ENCODE peak calls at places on chromosomes 12 and 14, in four cellular contexts. One of them, this sample, is unnamed.

GRCh38 chr14:34219661-34220060 is 242.4 kb downstream of the SPTSSA start:
- DNase-seq in central memory CD8-positive, alpha-beta T cell: no peak
- DNase-seq in A172: no peak
- DNase-seq in putamen: no peak
- DNase-seq in this sample: no peak

GRCh38 chr12:20150835-20151234 is 217.5 kb upstream of the PDE3A start:
- DNase-seq in putamen: no peak
- DNase-seq in central memory CD8-positive, alpha-beta T cell: no peak
- DNase-seq in A172: peak; percentile 4
- DNase-seq in this sample: no peak

GRCh38 chr14:75630695-75631452 is 29.8 kb downstream of the ERG28 start:
- DNase-seq in putamen: no peak
- DNase-seq in A172: no peak
- DNase-seq in central memory CD8-positive, alpha-beta T cell: no peak
- DNase-seq in this sample: no peak

GRCh38 chr12:66060361-66060907 is 70.1 kb downstream of the LLPH start:
- DNase-seq in A172: no peak
- DNase-seq in putamen: no peak
- DNase-seq in central memory CD8-positive, alpha-beta T cell: no peak
- DNase-seq in this sample: no peak

GRCh38 chr12:124750787-124751471 is 112.7 kb downstream of the SCARB1 start:
- DNase-seq in A172: no peak
- DNase-seq in putamen: no peak
- DNase-seq in central memory CD8-positive, alpha-beta T cell: no peak
- DNase-seq in this sample: no peak

GRCh38 chr12:65879878-65880277 is 55.6 kb downstream of the HMGA2 start:
- DNase-seq in A172: peak; percentile 86
- DNase-seq in putamen: no peak
- DNase-seq in central memory CD8-positive, alpha-beta T cell: no peak
- DNase-seq in this sample: peak; percentile 98

GRCh38 chr12:109609256-109609821 is 35.7 kb downstream of the MVK start:
- DNase-seq in A172: no peak
- DNase-seq in central memory CD8-positive, alpha-beta T cell: no peak
- DNase-seq in putamen: no peak
- DNase-seq in this sample: no peak

GRCh38 chr14:51305761-51306160 is 65.7 kb downstream of the TMX1 start:
- DNase-seq in central memory CD8-positive, alpha-beta T cell: no peak
- DNase-seq in A172: no peak
- DNase-seq in putamen: no peak
- DNase-seq in this sample: no peak

GRCh38 chr14:51554339-51554920 is 97.3 kb upstream of the FRMD6 start:
- DNase-seq in central memory CD8-positive, alpha-beta T cell: no peak
- DNase-seq in putamen: no peak
- DNase-seq in A172: peak; percentile 89
- DNase-seq in this sample: peak; percentile 63

GRCh38 chr12:64679487-64679983 is 69.2 kb downstream of the RASSF3 start:
- DNase-seq in putamen: peak; percentile 26
- DNase-seq in central memory CD8-positive, alpha-beta T cell: peak; percentile 77
- DNase-seq in A172: peak; percentile 87
- DNase-seq in this sample: peak; percentile 99

GRCh38 chr14:55706893-55707292 is 126.9 kb downstream of the KTN1 start:
- DNase-seq in A172: no peak
- DNase-seq in putamen: no peak
- DNase-seq in central memory CD8-positive, alpha-beta T cell: no peak
- DNase-seq in this sample: no peak

GRCh38 chr12:5222011-5222461 is 178.4 kb downstream of the KCNA5 start:
- DNase-seq in putamen: no peak
- DNase-seq in A172: peak; percentile 10
- DNase-seq in central memory CD8-positive, alpha-beta T cell: no peak
- DNase-seq in this sample: no peak

GRCh38 chr12:119014368-119014767 is 33.0 kb downstream of the SRRM4 start:
- DNase-seq in putamen: no peak
- DNase-seq in A172: no peak
- DNase-seq in central memory CD8-positive, alpha-beta T cell: no peak
- DNase-seq in this sample: no peak

GRCh38 chr12:106154781-106155273 is 16.1 kb upstream of the NUAK1 start:
- DNase-seq in putamen: no peak
- DNase-seq in A172: no peak
- DNase-seq in central memory CD8-positive, alpha-beta T cell: no peak
- DNase-seq in this sample: no peak

GRCh38 chr12:110846615-110847566 is at the start of gene CCDC63:
- DNase-seq in A172: no peak
- DNase-seq in central memory CD8-positive, alpha-beta T cell: no peak
- DNase-seq in putamen: no peak
- DNase-seq in this sample: no peak

GRCh38 chr14:90510208-90510607 is 113.4 kb downstream of the CALM1 start:
- DNase-seq in A172: no peak
- DNase-seq in central memory CD8-positive, alpha-beta T cell: no peak
- DNase-seq in putamen: no peak
- DNase-seq in this sample: no peak

GRCh38 chr14:66069830-66070541 is 416.2 kb upstream of the CCDC196 start:
- DNase-seq in A172: peak; percentile 3
- DNase-seq in central memory CD8-positive, alpha-beta T cell: no peak
- DNase-seq in putamen: no peak
- DNase-seq in this sample: no peak

GRCh38 chr12:124512667-124513296 is 54.6 kb downstream of the NCOR2 start:
- DNase-seq in A172: peak; percentile 93
- DNase-seq in putamen: peak; percentile 92
- DNase-seq in central memory CD8-positive, alpha-beta T cell: no peak
- DNase-seq in this sample: peak; percentile 92

GRCh38 chr12:124387510-124387855 is 92.6 kb downstream of the RFLNA start:
- DNase-seq in central memory CD8-positive, alpha-beta T cell: no peak
- DNase-seq in putamen: no peak
- DNase-seq in A172: no peak
- DNase-seq in this sample: no peak

GRCh38 chr12:50240792-50241114 is 42.6 kb downstream of the LIMA1 start:
- DNase-seq in A172: no peak
- DNase-seq in putamen: no peak
- DNase-seq in central memory CD8-positive, alpha-beta T cell: no peak
- DNase-seq in this sample: no peak

GRCh38 chr14:58584383-58584782 is 53.4 kb upstream of the DACT1 start:
- DNase-seq in putamen: no peak
- DNase-seq in A172: no peak
- DNase-seq in central memory CD8-positive, alpha-beta T cell: no peak
- DNase-seq in this sample: no peak

GRCh38 chr14:90678420-90678819 is 137.8 kb downstream of the TTC7B start:
- DNase-seq in central memory CD8-positive, alpha-beta T cell: no peak
- DNase-seq in A172: no peak
- DNase-seq in putamen: no peak
- DNase-seq in this sample: no peak

GRCh38 chr12:3061858-3062215 is 15.3 kb upstream of the TSPAN9 start:
- DNase-seq in A172: no peak
- DNase-seq in central memory CD8-positive, alpha-beta T cell: no peak
- DNase-seq in putamen: no peak
- DNase-seq in this sample: no peak

GRCh38 chr14:98119739-98120138 is 1152.3 kb downstream of the BCL11B start:
- DNase-seq in A172: no peak
- DNase-seq in central memory CD8-positive, alpha-beta T cell: no peak
- DNase-seq in putamen: no peak
- DNase-seq in this sample: no peak

GRCh38 chr12:117120787-117121186 is 21.6 kb upstream of the TESC start:
- DNase-seq in putamen: no peak
- DNase-seq in A172: no peak
- DNase-seq in central memory CD8-positive, alpha-beta T cell: no peak
- DNase-seq in this sample: no peak

GRCh38 chr12:24425601-24425970 is 476.1 kb upstream of the SOX5 start:
- DNase-seq in central memory CD8-positive, alpha-beta T cell: no peak
- DNase-seq in A172: no peak
- DNase-seq in putamen: no peak
- DNase-seq in this sample: no peak

GRCh38 chr14:61511558-61511924 is 183.8 kb upstream of the HIF1A start:
- DNase-seq in central memory CD8-positive, alpha-beta T cell: no peak
- DNase-seq in A172: no peak
- DNase-seq in putamen: peak; percentile 83
- DNase-seq in this sample: no peak

GRCh38 chr12:77113971-77114370 is 48.6 kb upstream of the E2F7 start:
- DNase-seq in A172: peak; percentile 45
- DNase-seq in central memory CD8-positive, alpha-beta T cell: no peak
- DNase-seq in putamen: no peak
- DNase-seq in this sample: peak; percentile 10

GRCh38 chr12:116959845-116960514 is 49.2 kb downstream of the FBXW8 start:
- DNase-seq in putamen: peak; percentile 36
- DNase-seq in A172: no peak
- DNase-seq in central memory CD8-positive, alpha-beta T cell: no peak
- DNase-seq in this sample: no peak

GRCh38 chr14:77040995-77041744 is 12.7 kb upstream of the IRF2BPL start:
- DNase-seq in A172: no peak
- DNase-seq in putamen: no peak
- DNase-seq in central memory CD8-positive, alpha-beta T cell: no peak
- DNase-seq in this sample: no peak

GRCh38 chr14:77111021-77111420 is 13.0 kb downstream of the CIPC start:
- DNase-seq in A172: no peak
- DNase-seq in central memory CD8-positive, alpha-beta T cell: no peak
- DNase-seq in putamen: no peak
- DNase-seq in this sample: no peak

GRCh38 chr14:76917759-76918175 is 91.6 kb downstream of the LRRC74A start:
- DNase-seq in central memory CD8-positive, alpha-beta T cell: no peak
- DNase-seq in A172: no peak
- DNase-seq in putamen: no peak
- DNase-seq in this sample: no peak